ENCODE peak calls at places on chromosomes 7 and 10, in eight cellular contexts. V is EH; A is hippocampal formation; X is HFF-Myc; G is activated T-cell treated with anti-CD3 and anti-CD28 coated beads for 1 hour; L is stimulated activated CD8-positive, alpha-beta memory T cell treated with anti-CD3 and anti-CD28 coated beads, Interleukin-2, amount 100 ng/mL, for 48 hours; C is left ventricle myocardium inferior; I is GM06990. Q is an unnamed sample.

GRCh38 chr7:77913977-77914607 is 115.5 kb downstream of the PHTF2 start:
- DNase-seq in X (no peak), I (no peak), V (peak; percentile 31), G (no peak), C (no peak), L (no peak), A (no peak), Q (no peak)

GRCh38 chr7:460374-461117 is 59.1 kb downstream of the PDGFA start:
- DNase-seq in L (no peak), I (no peak), G (no peak), V (peak; percentile 77), A (no peak), C (no peak), X (no peak), Q (peak; percentile 7)

GRCh38 chr10:5587151-5588079 is 62.7 kb downstream of the CALML3 start:
- DNase-seq in C (peak; percentile 48), X (no peak), A (no peak), V (no peak), G (no peak), L (no peak), I (no peak), Q (no peak)

GRCh38 chr10:119253433-119254174 is 46.2 kb downstream of the GRK5 start:
- DNase-seq in V (peak; percentile 98), G (no peak), C (peak; percentile 75), A (no peak), L (peak; percentile 26), I (no peak), X (peak; percentile 87), Q (no peak)

GRCh38 chr7:158424011-158424410 is 163.6 kb downstream of the PTPRN2 start:
- DNase-seq in A (no peak), L (no peak), V (no peak), G (no peak), I (no peak), C (no peak), X (no peak), Q (no peak)

GRCh38 chr10:50988792-50989191 is 85.5 kb upstream of the PRKG1 start:
- DNase-seq in I (no peak), V (peak; percentile 38), L (no peak), C (no peak), G (no peak), A (no peak), X (no peak), Q (peak; percentile 27)

GRCh38 chr10:16381083-16381482 is 55.7 kb upstream of the PTER start:
- DNase-seq in L (no peak), X (peak; percentile 1), A (no peak), I (no peak), C (no peak), V (no peak), G (no peak), Q (no peak)

GRCh38 chr10:24847476-24847875 is 104.9 kb downstream of the PRTFDC1 start:
- DNase-seq in G (no peak), X (no peak), V (no peak), C (no peak), A (no peak), I (no peak), L (no peak), Q (no peak)

GRCh38 chr10:109959571-109960145 is 36.3 kb upstream of the XPNPEP1 start:
- DNase-seq in X (no peak), V (no peak), L (no peak), A (no peak), C (no peak), I (no peak), G (no peak), Q (no peak)

GRCh38 chr10:4947635-4948596 is 15.3 kb upstream of the AKR1C1 start:
- DNase-seq in G (no peak), L (no peak), I (no peak), V (peak; percentile 91), A (no peak), X (peak; percentile 36), C (no peak), Q (no peak)

GRCh38 chr7:115178831-115179230 is 256.9 kb downstream of the MDFIC start:
- DNase-seq in V (no peak), G (no peak), L (no peak), A (no peak), C (no peak), X (no peak), I (no peak), Q (no peak)

GRCh38 chr10:101575580-101576228 is 12.4 kb downstream of the POLL start:
- DNase-seq in X (no peak), G (no peak), C (no peak), V (no peak), I (no peak), A (no peak), L (no peak), Q (no peak)

Q was measured in glomerular endothelial cell.